ENCODE peak calls at places on chromosome 1, in seven cellular contexts. S is GM03348; V is activated CD8-positive, alpha-beta memory T cell treated with anti-CD3 and anti-CD28 coated beads, Interleukin-2, amount 10 ng/mL, durations not matched to agents 7 days and 5 days; U is H54; O is A673; C is EL; D is lower leg skin. R is an unnamed sample.

GRCh38 chr1:185400057-185400456 is 83.0 kb upstream of the IVNS1ABP start:
- DNase-seq in S (peak; percentile 78), V (no peak), U (no peak), O (no peak), C (peak; percentile 70), D (no peak), R (no peak)

GRCh38 chr1:229203030-229203751 is 67.7 kb upstream of the RAB4A start:
- DNase-seq in S (peak; percentile 33), V (no peak), U (peak; percentile 48), O (peak; percentile 76), C (peak; percentile 41), D (no peak), R (peak; percentile 99)

GRCh38 chr1:12407050-12407961 is 177.5 kb downstream of the VPS13D start:
- DNase-seq in S (peak; percentile 68), V (peak; percentile 47), U (no peak), O (peak; percentile 22), C (peak; percentile 45), D (no peak), R (no peak)

GRCh38 chr1:28359592-28360239 is 9.8 kb upstream of the PHACTR4 start:
- DNase-seq in S (peak; percentile 70), V (peak; percentile 85), U (no peak), O (peak; percentile 83), C (peak; percentile 71), D (peak; percentile 95), R (peak; percentile 27)

GRCh38 chr1:46533179-46533864 is 18.1 kb downstream of the KNCN start:
- DNase-seq in S (peak; percentile 73), V (peak; percentile 56), U (no peak), O (peak; percentile 52), C (peak; percentile 48), D (no peak), R (no peak)

GRCh38 chr1:38570576-38570975 is 289.0 kb downstream of the RRAGC start:
- DNase-seq in S (no peak), V (peak; percentile 25), U (no peak), O (no peak), C (no peak), D (no peak), R (no peak)

GRCh38 chr1:205813755-205814058 is 709 bp upstream of the SLC41A1 start:
- DNase-seq in S (no peak), V (no peak), U (no peak), O (no peak), C (no peak), D (no peak), R (no peak)

GRCh38 chr1:205360166-205360565 is 3.4 kb upstream of the KLHDC8A start:
- DNase-seq in S (no peak), V (no peak), U (no peak), O (no peak), C (no peak), D (no peak), R (no peak)

GRCh38 chr1:31383967-31384366 is 11.1 kb upstream of the FABP3 start:
- DNase-seq in S (no peak), V (no peak), U (no peak), O (no peak), C (no peak), D (no peak), R (no peak)

GRCh38 chr1:55684131-55684650 is 469.0 kb upstream of the USP24 start:
- DNase-seq in S (no peak), V (no peak), U (no peak), O (no peak), C (no peak), D (no peak), R (no peak)

GRCh38 chr1:147912553-147912952 is 10.0 kb downstream of the GJA8 start:
- DNase-seq in S (no peak), V (no peak), U (no peak), O (peak; percentile 45), C (no peak), D (no peak), R (no peak)

GRCh38 chr1:192974701-192975100 is 84.5 kb downstream of the UCHL5 start:
- DNase-seq in S (peak; percentile 35), V (no peak), U (no peak), O (no peak), C (peak; percentile 50), D (no peak), R (no peak)

GRCh38 chr1:240234477-240235225 is 143.0 kb downstream of the FMN2 start:
- DNase-seq in S (peak; percentile 70), V (no peak), U (no peak), O (no peak), C (peak; percentile 80), D (no peak), R (no peak)

GRCh38 chr1:91755176-91755575 is 130.8 kb downstream of the TGFBR3 start:
- DNase-seq in S (peak; percentile 51), V (no peak), U (no peak), O (no peak), C (no peak), D (peak; percentile 88), R (no peak)